ENCODE peak calls at places on chromosomes 2 and 18, in eight cellular contexts. One of them, this sample, is unnamed.

GRCh38 chr2:126793885-126794613 is 104.6 kb upstream of the TEX51 start:
- DNase-seq in GM10248: no peak
- DNase-seq in transverse colon: no peak
- DNase-seq in stimulated activated CD8-positive, alpha-beta memory T cell treated with anti-CD3 and anti-CD28 coated beads, Interleukin-4, amount 100 ng/mL, for 1 hour: no peak
- DNase-seq in stimulated activated CD4-positive, alpha-beta T cell treated with anti-CD3 and anti-CD28 coated beads, Interleukin-1b, Interleukin-23, amount 100 ng/mL, for 4 hours: no peak
- DNase-seq in activated CD4-positive, CD25-positive, alpha-beta regulatory T cell treated with anti-CD3 and anti-CD28 coated beads, Interleukin-2, amount 50 U/mL, for 72 hours: no peak
- DNase-seq in COLO829: no peak
- DNase-seq in NCI-H1105 treated with DMSO at 0.1 percent for 48 hours: peak
- DNase-seq in this sample: no peak

GRCh38 chr2:136818839-136819238 is 53.5 kb downstream of the THSD7B start:
- DNase-seq in GM10248: no peak
- DNase-seq in stimulated activated CD8-positive, alpha-beta memory T cell treated with anti-CD3 and anti-CD28 coated beads, Interleukin-4, amount 100 ng/mL, for 1 hour: no peak
- DNase-seq in COLO829: no peak
- DNase-seq in activated CD4-positive, CD25-positive, alpha-beta regulatory T cell treated with anti-CD3 and anti-CD28 coated beads, Interleukin-2, amount 50 U/mL, for 72 hours: no peak
- DNase-seq in stimulated activated CD4-positive, alpha-beta T cell treated with anti-CD3 and anti-CD28 coated beads, Interleukin-1b, Interleukin-23, amount 100 ng/mL, for 4 hours: no peak
- DNase-seq in NCI-H1105 treated with DMSO at 0.1 percent for 48 hours: no peak
- DNase-seq in transverse colon: no peak
- DNase-seq in this sample: no peak

GRCh38 chr2:133780997-133781513 is 212.8 kb upstream of the NCKAP5 start:
- DNase-seq in stimulated activated CD8-positive, alpha-beta memory T cell treated with anti-CD3 and anti-CD28 coated beads, Interleukin-4, amount 100 ng/mL, for 1 hour: no peak
- DNase-seq in stimulated activated CD4-positive, alpha-beta T cell treated with anti-CD3 and anti-CD28 coated beads, Interleukin-1b, Interleukin-23, amount 100 ng/mL, for 4 hours: no peak
- DNase-seq in COLO829: no peak
- DNase-seq in NCI-H1105 treated with DMSO at 0.1 percent for 48 hours: no peak
- DNase-seq in transverse colon: no peak
- DNase-seq in GM10248: no peak
- DNase-seq in activated CD4-positive, CD25-positive, alpha-beta regulatory T cell treated with anti-CD3 and anti-CD28 coated beads, Interleukin-2, amount 50 U/mL, for 72 hours: no peak
- DNase-seq in this sample: no peak

GRCh38 chr2:162185833-162186232 is 33.8 kb upstream of the GCG start:
- DNase-seq in transverse colon: no peak
- DNase-seq in activated CD4-positive, CD25-positive, alpha-beta regulatory T cell treated with anti-CD3 and anti-CD28 coated beads, Interleukin-2, amount 50 U/mL, for 72 hours: no peak
- DNase-seq in COLO829: no peak
- DNase-seq in NCI-H1105 treated with DMSO at 0.1 percent for 48 hours: no peak
- DNase-seq in GM10248: no peak
- DNase-seq in stimulated activated CD8-positive, alpha-beta memory T cell treated with anti-CD3 and anti-CD28 coated beads, Interleukin-4, amount 100 ng/mL, for 1 hour: no peak
- DNase-seq in stimulated activated CD4-positive, alpha-beta T cell treated with anti-CD3 and anti-CD28 coated beads, Interleukin-1b, Interleukin-23, amount 100 ng/mL, for 4 hours: no peak
- DNase-seq in this sample: no peak

GRCh38 chr2:227201806-227202205 is 37.4 kb downstream of the COL4A3 start:
- DNase-seq in stimulated activated CD8-positive, alpha-beta memory T cell treated with anti-CD3 and anti-CD28 coated beads, Interleukin-4, amount 100 ng/mL, for 1 hour: no peak
- DNase-seq in NCI-H1105 treated with DMSO at 0.1 percent for 48 hours: no peak
- DNase-seq in transverse colon: no peak
- DNase-seq in COLO829: no peak
- DNase-seq in stimulated activated CD4-positive, alpha-beta T cell treated with anti-CD3 and anti-CD28 coated beads, Interleukin-1b, Interleukin-23, amount 100 ng/mL, for 4 hours: no peak
- DNase-seq in activated CD4-positive, CD25-positive, alpha-beta regulatory T cell treated with anti-CD3 and anti-CD28 coated beads, Interleukin-2, amount 50 U/mL, for 72 hours: no peak
- DNase-seq in GM10248: no peak
- DNase-seq in this sample: no peak

GRCh38 chr2:159606287-159606686 is 10.1 kb downstream of the BAZ2B start:
- DNase-seq in transverse colon: no peak
- DNase-seq in NCI-H1105 treated with DMSO at 0.1 percent for 48 hours: no peak
- DNase-seq in COLO829: no peak
- DNase-seq in stimulated activated CD4-positive, alpha-beta T cell treated with anti-CD3 and anti-CD28 coated beads, Interleukin-1b, Interleukin-23, amount 100 ng/mL, for 4 hours: no peak
- DNase-seq in stimulated activated CD8-positive, alpha-beta memory T cell treated with anti-CD3 and anti-CD28 coated beads, Interleukin-4, amount 100 ng/mL, for 1 hour: no peak
- DNase-seq in activated CD4-positive, CD25-positive, alpha-beta regulatory T cell treated with anti-CD3 and anti-CD28 coated beads, Interleukin-2, amount 50 U/mL, for 72 hours: no peak
- DNase-seq in GM10248: no peak
- DNase-seq in this sample: no peak

GRCh38 chr18:74114206-74114605 is 33.4 kb downstream of the FBXO15 start:
- DNase-seq in transverse colon: no peak
- DNase-seq in GM10248: no peak
- DNase-seq in activated CD4-positive, CD25-positive, alpha-beta regulatory T cell treated with anti-CD3 and anti-CD28 coated beads, Interleukin-2, amount 50 U/mL, for 72 hours: no peak
- DNase-seq in NCI-H1105 treated with DMSO at 0.1 percent for 48 hours: no peak
- DNase-seq in stimulated activated CD8-positive, alpha-beta memory T cell treated with anti-CD3 and anti-CD28 coated beads, Interleukin-4, amount 100 ng/mL, for 1 hour: no peak
- DNase-seq in COLO829: no peak
- DNase-seq in stimulated activated CD4-positive, alpha-beta T cell treated with anti-CD3 and anti-CD28 coated beads, Interleukin-1b, Interleukin-23, amount 100 ng/mL, for 4 hours: no peak
- DNase-seq in this sample: no peak

GRCh38 chr18:23232331-23232730 is 97.0 kb downstream of the CABLES1 start:
- DNase-seq in activated CD4-positive, CD25-positive, alpha-beta regulatory T cell treated with anti-CD3 and anti-CD28 coated beads, Interleukin-2, amount 50 U/mL, for 72 hours: no peak
- DNase-seq in stimulated activated CD8-positive, alpha-beta memory T cell treated with anti-CD3 and anti-CD28 coated beads, Interleukin-4, amount 100 ng/mL, for 1 hour: no peak
- DNase-seq in NCI-H1105 treated with DMSO at 0.1 percent for 48 hours: no peak
- DNase-seq in stimulated activated CD4-positive, alpha-beta T cell treated with anti-CD3 and anti-CD28 coated beads, Interleukin-1b, Interleukin-23, amount 100 ng/mL, for 4 hours: no peak
- DNase-seq in GM10248: no peak
- DNase-seq in COLO829: no peak
- DNase-seq in transverse colon: no peak
- DNase-seq in this sample: no peak

GRCh38 chr18:12376034-12376717 is 851 bp downstream of the AFG3L2 start:
- DNase-seq in stimulated activated CD4-positive, alpha-beta T cell treated with anti-CD3 and anti-CD28 coated beads, Interleukin-1b, Interleukin-23, amount 100 ng/mL, for 4 hours: peak
- DNase-seq in COLO829: no peak
- DNase-seq in GM10248: peak
- DNase-seq in transverse colon: peak
- DNase-seq in activated CD4-positive, CD25-positive, alpha-beta regulatory T cell treated with anti-CD3 and anti-CD28 coated beads, Interleukin-2, amount 50 U/mL, for 72 hours: no peak
- DNase-seq in NCI-H1105 treated with DMSO at 0.1 percent for 48 hours: peak
- DNase-seq in stimulated activated CD8-positive, alpha-beta memory T cell treated with anti-CD3 and anti-CD28 coated beads, Interleukin-4, amount 100 ng/mL, for 1 hour: no peak
- DNase-seq in this sample: peak